ENCODE peak calls at places on chromosomes 4 and X, in four cellular contexts. One of them, this sample, is unnamed.
A peak's percentile ranks its signal among the peaks of the same experiment; 100 is the strongest.

GRCh38 chr4:130306566-130306965 is 1210.6 kb downstream of the C4orf33 start:
- DNase-seq in DND-41: no peak
- DNase-seq in H9: peak; percentile 63
- DNase-seq in pancreas: no peak
- DNase-seq in this sample: no peak

GRCh38 chr4:185950891-185951290 is 118.1 kb upstream of the TLR3 start:
- DNase-seq in H9: no peak
- DNase-seq in pancreas: no peak
- DNase-seq in DND-41: no peak
- DNase-seq in this sample: no peak

GRCh38 chr4:158122501-158122900 is 50.3 kb downstream of the GASK1B start:
- DNase-seq in DND-41: no peak
- DNase-seq in H9: no peak
- DNase-seq in pancreas: no peak
- DNase-seq in this sample: no peak

GRCh38 chr4:183455431-183456145 is 11.2 kb downstream of the CDKN2AIP start:
- DNase-seq in pancreas: no peak
- DNase-seq in DND-41: peak; percentile 27
- DNase-seq in H9: no peak
- DNase-seq in this sample: no peak

GRCh38 chr4:151801547-151802516 is 41.0 kb upstream of the GATB start:
- DNase-seq in DND-41: peak; percentile 59
- DNase-seq in pancreas: no peak
- DNase-seq in H9: peak; percentile 59
- DNase-seq in this sample: no peak

GRCh38 chr4:3388461-3389185 is 53.1 kb upstream of the HGFAC start:
- DNase-seq in H9: no peak
- DNase-seq in DND-41: no peak
- DNase-seq in pancreas: no peak
- DNase-seq in this sample: no peak

GRCh38 chr4:103011378-103012025 is 8.0 kb downstream of the SLC9B1 start:
- DNase-seq in DND-41: no peak
- DNase-seq in H9: no peak
- DNase-seq in pancreas: peak; percentile 72
- DNase-seq in this sample: no peak

GRCh38 chr4:23877758-23878229 is 12.1 kb downstream of the PPARGC1A start:
- DNase-seq in H9: no peak
- DNase-seq in DND-41: no peak
- DNase-seq in pancreas: no peak
- DNase-seq in this sample: no peak

GRCh38 chr4:139200506-139200905 is 23.5 kb upstream of the ELF2 start:
- DNase-seq in DND-41: no peak
- DNase-seq in pancreas: no peak
- DNase-seq in H9: no peak
- DNase-seq in this sample: no peak

GRCh38 chrX:12701625-12702024 is 89.6 kb upstream of the PRPS2 start:
- DNase-seq in DND-41: peak; percentile 9
- DNase-seq in pancreas: peak; percentile 55
- DNase-seq in H9: peak; percentile 53
- DNase-seq in this sample: peak; percentile 6

GRCh38 chr4:123386608-123387007 is 10.0 kb upstream of the SPRY1 start:
- DNase-seq in DND-41: no peak
- DNase-seq in pancreas: no peak
- DNase-seq in H9: no peak
- DNase-seq in this sample: no peak

GRCh38 chr4:10157478-10158354 is 41.1 kb upstream of the WDR1 start:
- DNase-seq in pancreas: peak; percentile 27
- DNase-seq in H9: peak; percentile 74
- DNase-seq in DND-41: peak; percentile 53
- DNase-seq in this sample: peak; percentile 46

GRCh38 chr4:139214039-139214534 is 37.1 kb upstream of the ELF2 start:
- DNase-seq in pancreas: peak; percentile 44
- DNase-seq in H9: peak; percentile 81
- DNase-seq in DND-41: no peak
- DNase-seq in this sample: peak; percentile 18

GRCh38 chr4:75948822-75949444 is 8.1 kb upstream of the NAAA start:
- DNase-seq in pancreas: no peak
- DNase-seq in H9: no peak
- DNase-seq in DND-41: no peak
- DNase-seq in this sample: no peak

GRCh38 chrX:130082244-130083106 is 27.8 kb downstream of the ELF4 start:
- DNase-seq in H9: no peak
- DNase-seq in DND-41: peak; percentile 91
- DNase-seq in pancreas: no peak
- DNase-seq in this sample: peak; percentile 32

GRCh38 chrX:66399273-66399672 is 235.2 kb downstream of the HEPH start:
- DNase-seq in DND-41: no peak
- DNase-seq in pancreas: no peak
- DNase-seq in H9: no peak
- DNase-seq in this sample: no peak

DNA sequence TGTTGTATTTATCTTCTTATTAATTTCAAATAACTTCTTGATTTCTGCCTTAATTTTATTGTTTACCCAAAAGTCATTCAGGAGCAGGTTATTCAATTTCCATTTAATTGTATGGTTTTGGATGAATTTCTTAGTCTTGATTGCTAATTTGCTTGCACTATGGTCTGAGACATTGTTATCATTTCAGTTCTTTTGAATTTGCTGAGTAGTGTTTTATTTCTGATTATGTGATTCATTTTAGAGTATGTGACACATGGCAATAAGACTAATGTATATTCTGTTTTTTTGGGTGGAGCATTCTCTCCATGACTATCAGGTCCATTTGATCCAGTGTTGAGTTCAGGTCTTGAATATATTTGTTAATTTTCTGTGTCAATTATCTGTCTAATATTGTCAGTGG is 236.7 kb downstream of the EDA2R start:
- DNase-seq in H9: no peak
- DNase-seq in DND-41: no peak
- DNase-seq in pancreas: no peak
- DNase-seq in this sample: no peak
- H3K9me3 ChIP-seq in H9: peaks cover 40% of the 10 kb centered on the region
- H3K9me3 ChIP-seq in DND-41: no peaks in the 10 kb centered on the region
- H3K9me3 ChIP-seq in pancreas: no peaks in the 10 kb centered on the region
- H3K9me3 ChIP-seq in this sample: no peaks in the 10 kb centered on the region

DNA sequence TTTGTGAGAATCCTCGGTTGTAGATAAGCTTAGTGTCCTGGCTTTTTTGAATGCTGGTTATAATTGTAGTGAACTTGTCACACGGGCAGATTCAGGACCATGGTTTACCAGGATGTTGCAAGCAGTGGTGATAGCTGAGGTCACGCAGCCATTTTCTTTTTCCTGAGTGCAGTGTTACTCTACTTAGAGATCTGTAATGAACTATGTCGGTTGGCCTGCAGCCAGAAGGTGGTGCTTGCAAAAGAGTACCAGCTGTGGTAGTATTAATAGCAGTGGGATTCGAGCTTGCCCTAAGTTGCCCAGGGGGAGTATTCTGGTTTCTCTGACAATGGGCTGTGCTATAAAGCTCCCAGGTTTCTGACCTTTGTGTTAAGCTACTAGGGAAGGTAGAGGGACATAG is 368.9 kb downstream of the SLITRK2 start:
- DNase-seq in H9: no peak
- DNase-seq in pancreas: no peak
- DNase-seq in DND-41: no peak
- DNase-seq in this sample: no peak
- H3K9me3 ChIP-seq in H9: peaks cover 22% of the 10 kb centered on the region
- H3K9me3 ChIP-seq in pancreas: no peaks in the 10 kb centered on the region
- H3K9me3 ChIP-seq in DND-41: no peaks in the 10 kb centered on the region
- H3K9me3 ChIP-seq in this sample: no peaks in the 10 kb centered on the region

GRCh38 chrX:83186632-83187031 is 321.5 kb upstream of the POU3F4 start:
- DNase-seq in pancreas: no peak
- DNase-seq in DND-41: no peak
- DNase-seq in H9: no peak
- DNase-seq in this sample: no peak
- H3K9me3 ChIP-seq in pancreas: no peaks in the 10 kb centered on the region
- H3K9me3 ChIP-seq in DND-41: no peaks in the 10 kb centered on the region
- H3K9me3 ChIP-seq in H9: peaks cover 37% of the 10 kb centered on the region
- H3K9me3 ChIP-seq in this sample: no peaks in the 10 kb centered on the region

GRCh38 chrX:82141942-82142341 is 940.0 kb downstream of the SH3BGRL start:
- DNase-seq in H9: no peak
- DNase-seq in DND-41: peak; percentile 77
- DNase-seq in pancreas: no peak
- DNase-seq in this sample: no peak
- H3K9me3 ChIP-seq in H9: peaks cover 46% of the 10 kb centered on the region
- H3K9me3 ChIP-seq in DND-41: peaks cover 4% of the 10 kb centered on the region
- H3K9me3 ChIP-seq in pancreas: no peaks in the 10 kb centered on the region
- H3K9me3 ChIP-seq in this sample: no peaks in the 10 kb centered on the region

GRCh38 chr4:26878729-26879415 is 18.2 kb downstream of the STIM2 start:
- DNase-seq in H9: no peak
- DNase-seq in pancreas: no peak
- DNase-seq in DND-41: no peak
- DNase-seq in this sample: no peak

GRCh38 chr4:26877417-26877816 is 16.8 kb downstream of the STIM2 start:
- DNase-seq in H9: no peak
- DNase-seq in DND-41: no peak
- DNase-seq in pancreas: no peak
- DNase-seq in this sample: no peak

GRCh38 chr4:26877946-26878345 is 17.3 kb downstream of the STIM2 start:
- DNase-seq in DND-41: no peak
- DNase-seq in H9: no peak
- DNase-seq in pancreas: no peak
- DNase-seq in this sample: no peak

GRCh38 chr4:26884486-26884988 is 23.9 kb downstream of the STIM2 start:
- DNase-seq in H9: no peak
- DNase-seq in pancreas: no peak
- DNase-seq in DND-41: peak; percentile 11
- DNase-seq in this sample: no peak

GRCh38 chr4:26879805-26880204 is 19.2 kb downstream of the STIM2 start:
- DNase-seq in DND-41: no peak
- DNase-seq in pancreas: no peak
- DNase-seq in H9: no peak
- DNase-seq in this sample: no peak
- H3K9me3 ChIP-seq in DND-41: no peaks in the 10 kb centered on the region
- H3K9me3 ChIP-seq in pancreas: no peaks in the 10 kb centered on the region
- H3K9me3 ChIP-seq in H9: no peaks in the 10 kb centered on the region
- H3K9me3 ChIP-seq in this sample: no peaks in the 10 kb centered on the region

DNA sequence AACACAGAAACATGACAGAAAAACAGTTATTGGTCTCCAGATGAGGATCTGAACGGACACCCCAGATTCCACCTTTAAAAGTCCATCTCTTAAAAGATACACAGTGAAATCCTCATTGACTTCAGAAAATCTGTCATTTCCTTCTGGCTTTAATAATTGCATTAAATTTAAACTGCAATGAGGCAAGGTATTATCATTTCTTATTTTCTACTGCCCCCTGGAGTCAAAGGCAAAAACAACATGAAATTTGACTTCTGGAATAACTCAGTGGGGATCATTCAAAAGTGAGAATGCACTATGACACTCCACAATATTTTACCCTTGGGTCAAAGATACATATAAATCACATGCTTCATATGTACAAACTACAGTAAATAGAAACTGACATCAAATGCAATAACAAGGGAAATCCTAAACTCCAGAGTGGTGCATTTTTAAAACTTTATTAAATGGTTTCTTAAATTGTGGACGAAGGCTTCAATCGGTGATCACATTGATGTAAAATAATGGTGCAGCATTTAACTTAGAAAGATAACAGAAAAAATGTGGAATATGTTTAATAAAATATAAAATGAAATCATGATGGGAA is 56.4 kb upstream of the SPANXN1 start:
- DNase-seq in DND-41: no peak
- DNase-seq in pancreas: no peak
- DNase-seq in H9: no peak
- DNase-seq in this sample: no peak
- H3K9me3 ChIP-seq in DND-41: no peaks in the 10 kb centered on the region
- H3K9me3 ChIP-seq in pancreas: no peaks in the 10 kb centered on the region
- H3K9me3 ChIP-seq in H9: peaks cover 20% of the 10 kb centered on the region
- H3K9me3 ChIP-seq in this sample: no peaks in the 10 kb centered on the region

DNA sequence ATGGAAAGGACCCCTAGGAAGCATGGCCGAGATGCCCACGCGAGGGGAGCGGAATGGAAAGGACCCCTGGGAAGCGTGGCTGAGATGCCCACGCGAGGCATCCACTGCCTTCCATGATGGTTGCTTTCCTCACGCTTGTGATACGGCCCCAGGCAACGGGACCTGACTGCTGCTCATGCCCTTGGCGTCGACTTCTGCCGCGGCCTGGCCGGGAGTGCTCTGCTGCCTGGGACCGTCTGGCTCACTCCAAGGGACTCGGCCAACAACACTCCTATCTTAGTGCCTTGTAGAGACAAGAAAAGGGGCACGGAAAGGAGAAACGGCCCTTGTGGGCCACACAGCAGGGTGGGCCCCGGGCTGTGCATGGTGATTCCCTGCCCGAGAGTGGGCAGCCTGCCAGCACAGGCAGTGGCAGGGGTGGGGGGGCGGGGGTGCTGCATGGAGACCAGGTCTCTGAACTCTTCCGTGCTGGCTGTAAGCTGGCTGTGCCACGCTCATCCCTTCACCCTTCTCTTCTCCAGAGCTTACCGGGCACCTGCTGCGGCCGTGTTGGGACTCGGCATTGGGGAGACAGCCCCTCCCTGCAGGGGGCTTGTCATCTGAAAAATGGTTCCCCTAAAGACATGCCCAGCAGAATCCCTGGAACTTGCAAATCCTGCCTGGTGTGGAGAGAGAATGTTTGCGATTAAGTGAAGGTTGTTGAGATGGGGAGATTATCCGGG is 38.6 kb upstream of the HMX1 start:
- DNase-seq in DND-41: no peak
- DNase-seq in H9: no peak
- DNase-seq in pancreas: peak; percentile 8
- DNase-seq in this sample: no peak
- H3K9me3 ChIP-seq in DND-41: no peaks in the 10 kb centered on the region
- H3K9me3 ChIP-seq in H9: no peaks in the 10 kb centered on the region
- H3K9me3 ChIP-seq in pancreas: no peaks in the 10 kb centered on the region
- H3K9me3 ChIP-seq in this sample: no peaks in the 10 kb centered on the region

GRCh38 chrX:145821291-145821897 is 3.8 kb downstream of the SLITRK2 start:
- DNase-seq in H9: peak; percentile 71
- DNase-seq in DND-41: no peak
- DNase-seq in pancreas: no peak
- DNase-seq in this sample: no peak

GRCh38 chrX:145821898-145822567 is 4.4 kb downstream of the SLITRK2 start:
- DNase-seq in DND-41: no peak
- DNase-seq in H9: no peak
- DNase-seq in pancreas: no peak
- DNase-seq in this sample: no peak

GRCh38 chrX:145825896-145826295 is 8.3 kb downstream of the SLITRK2 start:
- DNase-seq in DND-41: peak; percentile 12
- DNase-seq in H9: no peak
- DNase-seq in pancreas: no peak
- DNase-seq in this sample: no peak

GRCh38 chrX:145823132-145823531 is 5.5 kb downstream of the SLITRK2 start:
- DNase-seq in DND-41: no peak
- DNase-seq in H9: no peak
- DNase-seq in pancreas: no peak
- DNase-seq in this sample: no peak

GRCh38 chrX:145826466-145826865 is 8.8 kb downstream of the SLITRK2 start:
- DNase-seq in pancreas: no peak
- DNase-seq in DND-41: no peak
- DNase-seq in H9: no peak
- DNase-seq in this sample: no peak
- H3K9me3 ChIP-seq in pancreas: no peaks in the 10 kb centered on the region
- H3K9me3 ChIP-seq in DND-41: no peaks in the 10 kb centered on the region
- H3K9me3 ChIP-seq in H9: peaks cover 23% of the 10 kb centered on the region
- H3K9me3 ChIP-seq in this sample: no peaks in the 10 kb centered on the region